ENCODE peak calls at places on chromosomes 3 and 15, in nine cellular contexts. J, R, Z, N, V, K, I, L and H are unnamed samples. For H3K79me2 and H3K9me2, the result is how much of the 10 kb centered on the place peaks cover.

GRCh38 chr3:59313365-59313764 is 263.5 kb upstream of the CFAP20DC start:
- DNase-seq in J (peak), R (peak), Z (peak), N (no peak), V (peak), K (peak), I (peak), L (peak), H (peak)

GRCh38 chr3:12773030-12773723 is 14.1 kb upstream of the TMEM40 start:
- DNase-seq in J (no peak), R (no peak), Z (no peak), N (no peak), V (peak), K (no peak), I (no peak), L (no peak), H (no peak)

GRCh38 chr15:47384316-47384715 is 333.0 kb upstream of the SEMA6D start:
- DNase-seq in J (no peak), R (peak), Z (no peak), N (no peak), V (no peak), K (peak), I (peak), L (peak), H (no peak)

GRCh38 chr3:42660898-42661297 is 7.4 kb downstream of the ZBTB47 start:
- DNase-seq in J (no peak), R (peak), Z (no peak), N (no peak), V (peak), K (no peak), I (no peak), L (no peak), H (peak)

GRCh38 chr3:156750874-156751245 is 75.3 kb upstream of the LEKR1 start:
- DNase-seq in J (no peak), R (peak), Z (no peak), N (no peak), V (no peak), K (peak), I (no peak), L (no peak), H (no peak)

GRCh38 chr3:193489949-193490348 is 64.7 kb downstream of the ATP13A4 start:
- DNase-seq in J (no peak), R (no peak), Z (no peak), N (no peak), V (no peak), K (no peak), I (no peak), L (no peak), H (no peak)

GRCh38 chr3:191352014-191352413 is 21.7 kb upstream of the UTS2B start:
- DNase-seq in J (no peak), R (no peak), Z (no peak), N (no peak), V (no peak), K (no peak), I (no peak), L (no peak), H (no peak)

GRCh38 chr3:52537726-52538421 is 1.5 kb downstream of the UQCC5 start:
- DNase-seq in J (no peak), R (no peak), Z (no peak), N (no peak), V (no peak), K (peak), I (no peak), L (no peak), H (no peak)

GRCh38 chr3:160691962-160692361 is 15.0 kb downstream of the ARL14 start:
- DNase-seq in J (no peak), R (no peak), Z (no peak), N (no peak), V (no peak), K (no peak), I (no peak), L (peak), H (no peak)

GRCh38 chr15:67578020-67578600 is 35.6 kb downstream of the MAP2K5 start:
- DNase-seq in J (no peak), R (no peak), Z (no peak), N (no peak), V (no peak), K (peak), I (no peak), L (no peak), H (no peak)

GRCh38 chr15:46304320-46304719 is 669.5 kb downstream of the SQOR start:
- DNase-seq in J (peak), R (peak), Z (no peak), N (no peak), V (peak), K (peak), I (peak), L (peak), H (peak)

GRCh38 chr15:47466357-47466756 is 250.9 kb upstream of the SEMA6D start:
- DNase-seq in J (no peak), R (no peak), Z (no peak), N (no peak), V (no peak), K (peak), I (no peak), L (peak), H (no peak)

GRCh38 chr3:97940034-97940433 is 32.2 kb downstream of the RIOX2 start:
- DNase-seq in J (no peak), R (peak), Z (peak), N (no peak), V (no peak), K (no peak), I (no peak), L (peak), H (no peak)

GRCh38 chr3:161851941-161852566 is 355.4 kb downstream of the OTOL1 start:
- DNase-seq in J (peak), R (peak), Z (peak), N (no peak), V (peak), K (peak), I (peak), L (peak), H (peak)

GRCh38 chr3:187295635-187296034 is 4.1 kb upstream of the MASP1 start:
- DNase-seq in J (no peak), R (peak), Z (no peak), N (no peak), V (no peak), K (peak), I (no peak), L (peak), H (peak)

DNA sequence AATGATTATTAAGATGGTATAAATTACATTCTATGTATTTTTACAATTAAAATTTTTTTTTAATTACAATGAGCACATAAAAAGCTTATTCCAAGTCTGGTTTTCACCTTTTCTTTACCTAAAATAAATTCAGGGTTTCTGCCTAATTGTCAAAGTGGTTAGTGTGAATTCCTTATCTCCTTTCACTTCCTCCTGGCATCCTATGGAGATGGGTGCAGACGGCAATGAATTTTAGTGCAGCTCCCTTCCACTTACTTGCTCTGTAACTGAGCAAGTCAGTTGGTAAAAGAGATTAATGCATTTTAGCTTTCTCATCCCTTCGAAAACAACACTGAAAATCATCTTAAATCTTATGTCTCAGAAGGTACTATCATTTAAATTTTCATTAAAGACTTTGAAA is 13.1 kb downstream of the HDGFL3 start:
- DNase-seq in J (no peak), R (no peak), Z (no peak), N (no peak), V (no peak), K (no peak), I (no peak), L (no peak), H (no peak)
- H3K79me2 ChIP-seq in J (half or more), R (half or more), Z (under half), N (under half), V (under half), K (half or more), I (half or more), L (half or more), H (under half)

GRCh38 chr3:115931581-115931980 is 308.3 kb downstream of the GAP43 start:
- DNase-seq in J (no peak), R (no peak), Z (no peak), N (no peak), V (no peak), K (peak), I (no peak), L (peak), H (no peak)

GRCh38 chr3:115927210-115927609 is 303.9 kb downstream of the GAP43 start:
- DNase-seq in J (no peak), R (no peak), Z (no peak), N (no peak), V (no peak), K (no peak), I (no peak), L (no peak), H (no peak)

GRCh38 chr3:115932807-115933206 is 309.5 kb downstream of the GAP43 start:
- DNase-seq in J (no peak), R (no peak), Z (no peak), N (no peak), V (no peak), K (no peak), I (no peak), L (no peak), H (no peak)

GRCh38 chr3:115930168-115930567 is 306.9 kb downstream of the GAP43 start:
- DNase-seq in J (no peak), R (no peak), Z (no peak), N (no peak), V (no peak), K (no peak), I (no peak), L (no peak), H (no peak)

GRCh38 chr3:115930922-115931321 is 307.6 kb downstream of the GAP43 start:
- DNase-seq in J (no peak), R (no peak), Z (no peak), N (no peak), V (no peak), K (no peak), I (no peak), L (no peak), H (no peak)
- H3K9me2 ChIP-seq in J (under half), R (under half), Z (under half), N (under half), V (under half), K (under half), I (under half), L (under half), H (under half)

GRCh38 chr3:70803317-70803716 is 490.9 kb upstream of the MDFIC2 start:
- DNase-seq in J (no peak), R (no peak), Z (no peak), N (no peak), V (no peak), K (no peak), I (no peak), L (peak), H (no peak)
- H3K79me2 ChIP-seq in J (under half), R (under half), Z (under half), N (under half), V (under half), K (under half), I (under half), L (under half), H (under half)

GRCh38 chr15:22808761-22809280 is 22.4 kb downstream of the NIPA1 start:
- DNase-seq in J (no peak), R (no peak), Z (no peak), N (no peak), V (no peak), K (no peak), I (no peak), L (no peak), H (no peak)

GRCh38 chr15:22806156-22806555 is 19.7 kb downstream of the NIPA1 start:
- DNase-seq in J (no peak), R (no peak), Z (no peak), N (no peak), V (no peak), K (no peak), I (no peak), L (no peak), H (no peak)

GRCh38 chr15:22808240-22808639 is 21.8 kb downstream of the NIPA1 start:
- DNase-seq in J (no peak), R (no peak), Z (no peak), N (no peak), V (no peak), K (no peak), I (no peak), L (no peak), H (no peak)

GRCh38 chr15:22810033-22810734 is 23.7 kb downstream of the NIPA1 start:
- DNase-seq in J (no peak), R (peak), Z (no peak), N (no peak), V (no peak), K (no peak), I (no peak), L (no peak), H (no peak)

DNA sequence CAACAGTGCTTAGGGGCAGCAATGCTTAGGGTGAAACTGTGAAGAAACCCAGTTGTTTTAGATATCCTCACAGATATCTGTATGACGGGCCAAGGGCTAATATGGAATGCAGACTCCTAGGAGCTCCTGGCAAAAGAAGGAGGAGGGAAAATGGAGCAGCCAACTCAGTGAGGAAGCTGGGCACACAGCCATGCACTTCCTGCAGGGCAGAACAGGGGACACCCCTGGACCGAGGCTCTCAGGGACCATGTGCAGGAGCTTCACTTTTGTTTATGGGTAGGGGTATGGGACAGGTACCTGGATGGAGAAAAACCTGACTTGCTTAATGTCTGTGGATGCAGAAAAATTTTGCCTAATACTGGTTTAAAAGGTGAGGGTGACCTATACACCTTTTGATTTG is 20.2 kb downstream of the NIPA1 start:
- DNase-seq in J (no peak), R (no peak), Z (no peak), N (no peak), V (no peak), K (no peak), I (no peak), L (no peak), H (no peak)
- H3K9me2 ChIP-seq in J (under half), R (under half), Z (under half), N (under half), V (under half), K (under half), I (under half), L (under half), H (under half)

GRCh38 chr15:26029146-26029545 is 166.0 kb upstream of the ATP10A start:
- DNase-seq in J (no peak), R (no peak), Z (no peak), N (no peak), V (no peak), K (no peak), I (no peak), L (no peak), H (no peak)
- H3K79me2 ChIP-seq in J (under half), R (under half), Z (under half), N (under half), V (under half), K (under half), I (under half), L (under half), H (under half)

DNA sequence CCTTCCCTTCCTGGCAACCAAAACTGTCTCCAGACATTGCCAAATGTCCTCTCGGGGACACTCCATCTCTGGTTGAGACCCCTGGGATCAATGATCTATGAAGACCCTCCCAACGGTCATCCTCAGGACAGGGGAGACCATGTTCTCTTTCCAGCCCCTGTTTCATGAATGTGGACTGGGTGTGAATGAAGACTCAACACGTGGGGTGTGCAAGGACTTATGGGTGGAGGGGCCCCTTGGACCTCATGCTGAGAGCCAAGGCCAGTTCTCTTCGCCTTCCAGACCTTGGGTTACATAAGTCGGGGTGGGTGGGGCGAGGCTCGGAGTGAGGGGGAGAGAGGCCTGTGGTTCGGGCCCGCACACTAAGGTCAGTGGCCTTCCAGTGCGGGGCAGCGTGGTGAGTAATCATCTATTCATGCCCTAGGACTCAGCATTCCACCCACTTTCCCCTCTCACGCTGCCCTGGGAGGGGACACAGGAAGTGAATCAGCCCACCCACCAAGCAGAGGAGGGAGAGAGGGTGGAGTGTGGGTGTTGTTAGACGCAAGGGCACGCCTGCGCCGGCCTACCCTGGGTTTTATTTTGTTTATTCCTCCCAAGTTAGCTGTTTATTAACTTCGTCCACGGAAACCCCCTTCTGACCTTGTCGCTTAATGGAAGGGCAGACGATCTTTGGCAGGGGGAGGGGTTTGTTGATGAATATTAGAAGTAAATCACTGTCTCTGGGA is 6.7 kb downstream of the PAQR5 start:
- DNase-seq in J (no peak), R (peak), Z (peak), N (no peak), V (no peak), K (peak), I (peak), L (peak), H (no peak)
- H3K9me2 ChIP-seq in J (under half), R (under half), Z (under half), N (under half), V (under half), K (under half), I (under half), L (under half), H (under half)

GRCh38 chr3:108125550-108126071 is 34.8 kb upstream of the CD47 start:
- DNase-seq in J (no peak), R (no peak), Z (no peak), N (no peak), V (peak), K (no peak), I (no peak), L (no peak), H (peak)

GRCh38 chr3:108126348-108126747 is 35.5 kb upstream of the CD47 start:
- DNase-seq in J (no peak), R (no peak), Z (no peak), N (no peak), V (peak), K (no peak), I (no peak), L (no peak), H (no peak)

GRCh38 chr3:108123326-108123725 is 32.5 kb upstream of the CD47 start:
- DNase-seq in J (no peak), R (no peak), Z (no peak), N (no peak), V (no peak), K (no peak), I (no peak), L (no peak), H (no peak)

GRCh38 chr3:108124337-108125150 is 33.7 kb upstream of the CD47 start:
- DNase-seq in J (no peak), R (peak), Z (no peak), N (no peak), V (peak), K (no peak), I (no peak), L (no peak), H (peak)

DNA sequence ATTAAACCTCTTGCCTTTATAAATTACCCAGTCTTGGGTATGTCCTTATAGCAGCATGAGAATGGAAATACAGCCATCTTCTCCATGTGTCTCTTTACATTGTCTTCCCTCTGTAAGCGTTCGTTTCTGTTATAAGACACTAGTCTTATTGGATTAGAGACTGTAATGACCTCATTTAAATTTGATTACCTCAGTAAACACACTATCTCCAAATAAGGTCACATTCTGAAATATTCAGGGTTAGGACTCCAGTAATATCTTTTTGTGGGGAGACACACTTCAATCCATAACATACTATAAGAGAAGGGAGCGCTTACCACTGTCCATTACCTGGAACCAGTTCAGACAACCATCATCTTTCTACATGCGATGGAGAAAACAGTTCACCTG is 34.3 kb upstream of the CD47 start:
- DNase-seq in J (no peak), R (no peak), Z (no peak), N (no peak), V (no peak), K (no peak), I (no peak), L (no peak), H (peak)
- H3K79me2 ChIP-seq in J (under half), R (under half), Z (under half), N (under half), V (under half), K (under half), I (under half), L (under half), H (under half)

GRCh38 chr3:129442947-129443346 is 2.9 kb downstream of the IFT122 start:
- DNase-seq in J (no peak), R (no peak), Z (no peak), N (no peak), V (no peak), K (peak), I (no peak), L (no peak), H (no peak)
- H3K9me2 ChIP-seq in J (under half), R (under half), Z (under half), N (under half), V (under half), K (under half), I (under half), L (under half), H (under half)